ENCODE peak calls at places on chromosomes 13 and 19, in five cellular contexts. C is retinal pigment epithelial cell, X is fibroblast of the aortic adventitia, W is fibroblast of villous mesenchyme, Y is left lung. H is an unnamed sample.

GRCh38 chr13:112186091-112186490 is 119.1 kb downstream of the SOX1 start:
- DNase-seq in C (no peak), X (no peak), W (no peak), Y (no peak), H (no peak)

GRCh38 chr13:101572456-101572855 is 120.0 kb downstream of the ITGBL1 start:
- DNase-seq in Y (no peak), C (no peak), X (no peak), W (no peak), H (no peak)

GRCh38 chr13:41137951-41138350 is 5.3 kb upstream of the KBTBD6 start:
- DNase-seq in Y (no peak), W (peak; percentile 63), X (no peak), C (peak; percentile 61), H (peak; percentile 82)

GRCh38 chr19:18321729-18322091 is 1.2 kb downstream of the LSM4 start:
- DNase-seq in Y (no peak), W (peak; percentile 71), X (peak; percentile 25), C (no peak), H (no peak)

GRCh38 chr19:39937792-39938191 is 3.4 kb upstream of the FCGBP start:
- DNase-seq in Y (no peak), X (no peak), W (no peak), C (no peak), H (no peak)

GRCh38 chr19:29525901-29526729 is at the start of gene VSTM2B:
- DNase-seq in X (no peak), Y (no peak), C (no peak), W (no peak), H (no peak)

GRCh38 chr13:27339299-27339698 is 68.7 kb downstream of the RASL11A start:
- DNase-seq in Y (no peak), W (peak; percentile 54), X (peak; percentile 48), C (no peak), H (no peak)

GRCh38 chr13:48050550-48050949 is 13.0 kb downstream of the NUDT15 start:
- DNase-seq in W (no peak), Y (no peak), C (no peak), X (no peak), H (no peak)

GRCh38 chr19:35154535-35155406 is at the start of gene FXYD5:
- DNase-seq in C (no peak), Y (peak; percentile 83), W (peak; percentile 82), X (peak; percentile 72), H (no peak)

GRCh38 chr13:43785681-43786471 is 896 bp downstream of the ENOX1 start:
- DNase-seq in C (no peak), W (peak; percentile 67), X (peak; percentile 78), Y (peak; percentile 61), H (no peak)

GRCh38 chr19:46478356-46478986 is 7.1 kb upstream of the PNMA8A start:
- DNase-seq in X (peak; percentile 52), Y (no peak), W (no peak), C (no peak), H (no peak)

GRCh38 chr13:80379245-80379644 is 38.3 kb upstream of the SPRY2 start:
- DNase-seq in Y (no peak), C (peak; percentile 17), X (peak; percentile 15), W (peak; percentile 13), H (peak; percentile 85)

GRCh38 chr13:101554420-101555125 is 102.1 kb downstream of the ITGBL1 start:
- DNase-seq in W (peak; percentile 18), C (no peak), Y (no peak), X (peak; percentile 20), H (no peak)

GRCh38 chr13:44169018-44169909 is 204.4 kb upstream of the SERP2 start:
- DNase-seq in X (peak; percentile 32), Y (no peak), W (peak; percentile 64), C (no peak), H (no peak)

GRCh38 chr19:22545751-22546150 is 88.4 kb upstream of the ZNF492 start:
- DNase-seq in C (no peak), W (no peak), X (no peak), Y (no peak), H (no peak)

GRCh38 chr13:27131202-27131623 is 40.4 kb downstream of the USP12 start:
- DNase-seq in Y (peak; percentile 68), X (peak; percentile 33), W (peak; percentile 46), C (no peak), H (peak; percentile 73)

GRCh38 chr13:29436291-29436690 is 159.2 kb downstream of the SLC7A1 start:
- DNase-seq in C (no peak), W (peak; percentile 75), X (peak; percentile 79), Y (no peak), H (peak; percentile 32)

GRCh38 chr19:43555185-43555770 is 20.0 kb downstream of the XRCC1 start:
- DNase-seq in C (no peak), X (peak; percentile 71), W (peak; percentile 72), Y (peak; percentile 72), H (no peak)

GRCh38 chr19:5947435-5947834 is 30.5 kb downstream of the RANBP3 start:
- DNase-seq in Y (peak; percentile 82), X (no peak), W (peak; percentile 94), C (no peak), H (no peak)

GRCh38 chr13:49441312-49441711 is 2.6 kb downstream of the CAB39L start:
- DNase-seq in W (no peak), X (no peak), Y (no peak), C (no peak), H (no peak)

GRCh38 chr13:49436890-49437289 is 7.0 kb downstream of the CAB39L start:
- DNase-seq in W (peak; percentile 59), X (peak; percentile 86), C (no peak), Y (peak; percentile 37), H (peak; percentile 10)

GRCh38 chr13:49435992-49436391 is 7.9 kb downstream of the CAB39L start:
- DNase-seq in W (peak; percentile 62), X (peak; percentile 49), Y (no peak), C (no peak), H (no peak)

GRCh38 chr13:49439609-49440008 is 4.3 kb downstream of the CAB39L start:
- DNase-seq in C (no peak), X (no peak), Y (no peak), W (no peak), H (no peak)

DNA sequence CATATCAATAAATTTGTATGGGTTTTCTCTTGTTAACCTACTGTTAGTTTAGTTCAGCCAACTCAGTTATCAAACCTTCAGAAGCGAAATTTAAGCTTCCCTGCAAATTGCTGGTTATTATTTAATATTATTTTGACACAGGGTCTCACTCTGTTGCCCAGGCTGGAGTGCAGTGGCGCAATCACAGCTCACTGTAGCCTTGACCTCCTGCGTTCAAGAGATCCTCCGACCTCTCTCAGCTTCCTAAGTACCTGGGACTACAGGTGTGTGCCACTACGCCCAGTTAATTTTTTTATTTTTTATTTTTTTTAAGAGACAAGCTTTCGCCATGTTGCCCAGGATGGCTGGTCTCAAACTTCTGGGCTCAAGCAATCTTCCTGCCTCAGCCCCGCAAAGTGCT is 6.2 kb downstream of the CAB39L start:
- DNase-seq in W (no peak), C (no peak), Y (no peak), X (no peak), H (no peak)
- TF ChIP-seq CTCF in W (no peak), C (no peak), Y (no peak), X (no peak), H (no peak)

GRCh38 chr19:7182489-7182888 is 111.7 kb downstream of the INSR start:
- DNase-seq in X (no peak), Y (no peak), W (peak; percentile 44), C (no peak), H (no peak)
- H3K4me3 ChIP-seq in X (no peak overlapping the region), Y (no peak overlapping the region), W (no peak overlapping the region), C (no peak overlapping the region), H (no peak overlapping the region)

DNA sequence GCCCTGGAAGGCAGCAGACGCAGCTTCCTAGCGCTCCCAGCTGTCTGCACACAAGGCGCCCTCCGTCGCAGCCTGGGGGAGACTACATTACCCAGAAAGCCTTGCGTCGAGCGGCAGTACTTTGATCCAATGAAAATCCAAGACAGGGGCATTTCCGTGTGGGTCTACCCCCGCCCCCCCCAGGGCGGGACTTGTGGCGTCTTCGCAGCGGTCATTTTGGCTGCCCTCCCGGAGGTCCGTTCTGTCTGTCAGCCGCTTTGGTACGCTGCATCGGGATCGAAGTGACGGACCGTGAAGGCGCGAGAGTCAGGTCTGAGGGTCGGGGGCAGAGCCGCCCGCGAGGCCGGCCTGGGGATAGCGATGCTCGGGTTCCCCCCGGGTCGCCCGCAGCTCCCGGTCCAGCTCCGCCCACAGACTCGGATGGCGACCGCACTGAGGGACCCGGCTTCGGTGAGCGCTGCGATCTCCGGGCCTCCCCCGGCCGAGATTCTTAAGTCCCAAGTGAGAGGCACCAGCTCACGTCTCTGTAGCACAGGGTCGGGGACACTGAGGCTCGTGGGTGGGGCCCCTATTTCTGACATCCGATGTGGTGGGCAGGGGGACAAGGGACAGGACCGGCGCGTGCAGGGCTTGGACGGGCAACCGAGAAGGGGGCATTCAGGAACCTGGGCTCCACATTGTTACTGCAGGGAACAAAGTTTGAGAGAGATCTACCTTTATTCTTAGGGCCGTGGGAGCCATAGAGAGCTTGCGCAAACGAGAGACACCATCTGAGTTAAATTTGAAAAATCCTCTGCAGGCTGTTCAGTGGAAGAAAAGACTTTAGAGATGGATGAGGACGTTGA is at the start of gene ZNF211:
- DNase-seq in Y (peak; percentile 94), W (peak; percentile 94), C (peak; percentile 77), X (peak; percentile 93), H (peak; percentile 59)
- TF ChIP-seq CTCF in Y (no peak), W (no peak), C (no peak), X (no peak), H (no peak)

DNA sequence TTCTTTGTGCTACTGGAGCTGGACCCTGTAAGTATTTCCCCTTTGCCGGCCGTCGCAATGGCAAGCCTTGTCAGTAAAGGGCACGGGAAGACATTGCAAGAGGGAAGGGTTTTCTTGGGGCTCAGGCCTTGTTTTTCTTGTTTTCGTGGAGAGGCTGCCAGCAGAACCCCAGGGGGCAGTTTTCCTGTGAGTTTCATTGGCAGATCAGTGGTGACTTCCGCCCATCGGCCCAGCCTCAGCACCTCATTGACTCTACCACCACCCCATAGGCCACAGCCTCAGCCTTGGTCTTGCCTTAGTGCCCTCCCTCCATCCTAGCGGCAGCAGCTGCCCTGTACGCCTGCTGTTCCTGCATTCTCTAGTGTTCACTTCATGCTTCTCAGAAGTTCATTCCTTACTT is 61.5 kb downstream of the GJA3 start:
- DNase-seq in C (no peak), Y (no peak), X (no peak), W (no peak), H (no peak)
- H3K4me3 ChIP-seq in C (no peak overlapping the region), Y (no peak overlapping the region), X (no peak overlapping the region), W (no peak overlapping the region), H (no peak overlapping the region)

DNA sequence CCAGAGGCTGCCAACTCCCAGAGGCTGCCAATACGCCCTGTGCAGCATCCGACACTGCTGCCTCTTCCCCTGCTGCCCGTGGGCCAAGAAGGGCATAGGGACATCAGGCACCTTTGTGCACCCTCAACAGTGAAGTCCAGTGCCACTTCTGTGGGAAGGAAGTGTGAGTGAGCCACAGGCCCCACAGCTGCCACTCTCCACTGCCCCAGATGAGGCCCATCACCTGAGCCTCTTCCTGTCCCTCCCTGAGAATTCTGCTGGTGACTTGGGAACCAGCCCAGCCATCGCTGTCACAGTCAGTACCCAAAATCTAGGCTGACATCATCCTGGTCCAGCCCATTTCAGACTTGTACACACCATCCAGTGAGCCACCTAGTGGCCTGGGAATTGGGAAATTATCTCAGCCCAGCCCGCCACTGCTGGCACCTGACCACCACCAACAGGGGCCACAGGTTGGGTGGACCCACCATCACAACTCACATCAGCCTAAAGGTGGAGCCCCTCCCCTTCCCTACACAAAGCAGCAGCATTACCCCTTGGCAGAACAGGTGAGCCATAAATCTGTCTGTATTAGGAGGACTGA is 733.9 kb upstream of the KLHL1 start:
- DNase-seq in X (no peak), W (no peak), C (no peak), Y (no peak), H (no peak)
- TF ChIP-seq CTCF in X (no peak), W (no peak), C (peak; percentile 2), Y (no peak), H (peak; percentile 20)